ENCODE peak calls at places on chromosomes 16 and 17, in eight cellular contexts. Q is GM23338, M is mammary epithelial cell, U is A549, L is right atrium auricular region, V is cardiac muscle cell, J is Peyer's patch, O is neural progenitor cell. T is an unnamed sample.

GRCh38 chr17:82863646-82863940 is 23.8 kb upstream of the ZNF750 start:
- DNase-seq in O (no peak), M (no peak), Q (no peak), U (no peak), V (peak; percentile 63), L (no peak), J (peak; percentile 42), T (no peak)

GRCh38 chr16:87499189-87499486 is 6.3 kb upstream of the ZCCHC14 start:
- DNase-seq in O (no peak), Q (no peak), U (no peak), J (no peak), L (no peak), V (no peak), M (peak; percentile 84), T (no peak)

GRCh38 chr16:53506254-53506653 is 3.2 kb upstream of the AKTIP start:
- DNase-seq in O (no peak), J (no peak), V (no peak), M (no peak), Q (no peak), L (no peak), U (no peak), T (no peak)

GRCh38 chr17:565506-565905 is 149.1 kb downstream of the VPS53 start:
- DNase-seq in L (no peak), O (no peak), U (no peak), M (no peak), Q (peak; percentile 58), J (no peak), V (no peak), T (no peak)

GRCh38 chr16:70553645-70554044 is 30.0 kb downstream of the SF3B3 start:
- DNase-seq in V (no peak), O (no peak), J (no peak), L (no peak), U (no peak), Q (no peak), M (peak; percentile 59), T (no peak)

GRCh38 chr16:48279199-48279598 is 31.9 kb upstream of the ABCC11 start:
- DNase-seq in Q (peak; percentile 29), M (no peak), O (no peak), U (no peak), J (no peak), V (no peak), L (no peak), T (no peak)

GRCh38 chr17:12415031-12415430 is 250.7 kb upstream of the MYOCD start:
- DNase-seq in U (peak; percentile 18), J (no peak), L (no peak), M (no peak), V (no peak), O (no peak), Q (peak; percentile 56), T (no peak)

GRCh38 chr16:60001523-60001922 is 1267.4 kb upstream of the GOT2 start:
- DNase-seq in J (no peak), O (no peak), L (no peak), U (no peak), V (no peak), Q (no peak), M (no peak), T (no peak)

GRCh38 chr16:77273-77806 is 685 bp upstream of the MPG start:
- DNase-seq in M (no peak), O (peak; percentile 77), L (no peak), J (peak; percentile 73), U (peak; percentile 59), V (peak; percentile 38), Q (peak; percentile 80), T (no peak)

GRCh38 chr16:24062270-24062817 is 193.8 kb upstream of the CACNG3 start:
- DNase-seq in L (peak; percentile 36), M (no peak), J (no peak), V (no peak), O (no peak), Q (no peak), U (no peak), T (no peak)

GRCh38 chr16:73064996-73065349 is 17.0 kb upstream of the ZFHX3 start:
- DNase-seq in M (no peak), O (no peak), U (no peak), J (no peak), Q (no peak), L (no peak), V (no peak), T (peak; percentile 85)

GRCh38 chr17:46192484-46193245 is 564 bp downstream of the KANSL1 start:
- DNase-seq in J (no peak), V (peak; percentile 89), Q (peak; percentile 91), O (peak; percentile 85), L (peak; percentile 70), U (peak; percentile 89), M (peak; percentile 50), T (peak; percentile 79)

GRCh38 chr16:71542377-71542776 is 16.2 kb downstream of the CHST4 start:
- DNase-seq in J (peak; percentile 61), U (peak; percentile 58), V (peak; percentile 63), L (no peak), M (peak; percentile 42), O (peak; percentile 84), Q (peak; percentile 92), T (no peak)

GRCh38 chr16:22195695-22196558 is 10.2 kb upstream of the EEF2K start:
- DNase-seq in U (peak; percentile 60), V (peak; percentile 87), J (peak; percentile 95), L (peak; percentile 97), Q (peak; percentile 88), M (peak; percentile 83), O (peak; percentile 89), T (peak; percentile 95)

GRCh38 chr17:48429638-48430586 is at the start of gene SKAP1:
- DNase-seq in M (no peak), L (no peak), O (peak; percentile 43), J (peak; percentile 68), Q (peak; percentile 71), V (no peak), U (no peak), T (no peak)

GRCh38 chr17:80724723-80725388 is 180.2 kb downstream of the RPTOR start:
- DNase-seq in M (peak; percentile 35), L (no peak), Q (no peak), O (no peak), J (no peak), V (no peak), U (peak; percentile 31), T (no peak)

GRCh38 chr17:28745777-28746473 is 2.1 kb downstream of the TRAF4 start:
- DNase-seq in U (no peak), L (no peak), M (peak; percentile 90), J (peak; percentile 81), V (no peak), O (no peak), Q (peak; percentile 60), T (no peak)

GRCh38 chr17:35729405-35729833 is 2.0 kb upstream of the RASL10B start:
- DNase-seq in V (no peak), L (no peak), O (peak; percentile 79), Q (peak; percentile 51), U (no peak), J (no peak), M (no peak), T (no peak)

GRCh38 chr17:56899403-56899802 is 14.4 kb downstream of the TRIM25 start:
- DNase-seq in L (no peak), V (no peak), O (no peak), U (no peak), J (no peak), Q (no peak), M (no peak), T (no peak)

GRCh38 chr17:37752482-37752881 is 7.6 kb upstream of the HNF1B start:
- DNase-seq in U (peak; percentile 80), O (no peak), M (peak; percentile 69), Q (no peak), L (no peak), J (no peak), V (no peak), T (no peak)

GRCh38 chr16:9978160-9978725 is 204.0 kb downstream of the GRIN2A start:
- DNase-seq in Q (no peak), J (no peak), M (no peak), U (no peak), L (no peak), V (no peak), O (no peak), T (no peak)

GRCh38 chr17:1779571-1780074 is 17.8 kb downstream of the SERPINF1 start:
- DNase-seq in M (peak; percentile 85), V (no peak), U (no peak), J (no peak), Q (no peak), O (no peak), L (peak; percentile 95), T (peak; percentile 89)

GRCh38 chr16:53754938-53755910 is 51.3 kb downstream of the FTO start:
- DNase-seq in M (peak; percentile 92), V (no peak), J (peak; percentile 77), Q (no peak), L (no peak), O (no peak), U (no peak), T (no peak)

GRCh38 chr17:33209671-33210070 is 83.4 kb downstream of the ASIC2 start:
- DNase-seq in O (no peak), U (no peak), J (no peak), Q (no peak), V (no peak), M (no peak), L (no peak), T (no peak)

GRCh38 chr16:74984194-74984669 is 691 bp downstream of the WDR59 start:
- DNase-seq in J (no peak), M (peak; percentile 35), Q (no peak), V (no peak), L (no peak), O (no peak), U (peak; percentile 15), T (no peak)

GRCh38 chr16:65121870-65122723 is at the start of gene CDH11:
- DNase-seq in L (no peak), J (peak; percentile 54), V (peak; percentile 83), O (peak; percentile 93), M (peak; percentile 3), Q (peak; percentile 78), U (no peak), T (peak; percentile 91)
- TF ChIP-seq CTCF in L (no peak), J (no peak), V (peak; percentile 33), O (peak; percentile 49), M (peak; percentile 11), Q (no peak), U (no peak), T (peak; percentile 21)

GRCh38 chr16:28494141-28494851 is at the start of gene APOBR:
- DNase-seq in O (no peak), V (no peak), J (peak; percentile 71), L (no peak), U (no peak), Q (no peak), M (no peak), T (no peak)
- H3K4me3 ChIP-seq in O (no peak within 1 kb of the TSS), V (no peak within 1 kb of the TSS), J (peak within 1 kb of the TSS; percentile 43), L (no peak within 1 kb of the TSS), U (no peak within 1 kb of the TSS), Q (no peak within 1 kb of the TSS), M (no peak within 1 kb of the TSS), T (peak within 1 kb of the TSS; percentile 51)

GRCh38 chr17:16511515-16511914 is 19.5 kb upstream of the LRRC75A start:
- DNase-seq in M (no peak), V (no peak), Q (no peak), L (no peak), J (no peak), U (no peak), O (no peak), T (no peak)
- H3K27ac ChIP-seq in M (no peak overlapping the region), V (no peak overlapping the region), Q (peak overlapping the region; percentile 42), L (no peak overlapping the region), J (no peak overlapping the region), U (no peak overlapping the region), O (peak overlapping the region; percentile 18), T (no peak overlapping the region)

DNA sequence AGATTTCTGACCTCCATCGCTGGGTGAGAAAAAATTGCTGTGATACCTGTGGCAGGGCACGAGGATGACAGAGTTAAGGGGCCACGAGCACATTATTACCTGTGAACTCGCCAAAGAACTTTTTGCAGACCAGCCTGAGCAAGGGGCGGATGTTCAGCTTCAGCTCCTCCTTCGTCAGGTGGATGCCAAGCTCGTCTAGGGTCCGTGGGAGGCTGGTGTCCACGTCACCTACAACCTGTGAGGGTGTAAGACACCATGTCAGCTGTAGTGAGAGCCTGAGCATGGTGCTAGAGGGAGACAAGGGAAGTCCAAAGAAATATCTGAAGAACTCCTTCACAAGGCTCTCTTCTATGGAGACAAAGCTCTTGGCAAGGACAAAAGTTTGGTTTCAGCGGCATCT is 17.1 kb downstream of the HIGD1B start:
- DNase-seq in L (no peak), J (no peak), U (no peak), V (no peak), O (no peak), M (no peak), Q (no peak), T (no peak)
- TF ChIP-seq CTCF in L (no peak), J (no peak), U (no peak), V (no peak), O (no peak), M (no peak), Q (no peak), T (no peak)